ENCODE peak calls at places on chromosomes 5 and 9, in nine cellular contexts. One of them, this sample, is unnamed.

GRCh38 chr5:118076490-118076889 is 911.9 kb downstream of the DTWD2 start:
- DNase-seq in HCT116: no peak
- DNase-seq in IMR-90: no peak
- DNase-seq in endothelial cell of umbilical vein: no peak
- DNase-seq in K562: no peak
- DNase-seq in erythroblast: no peak
- DNase-seq in breast epithelium: no peak
- DNase-seq in thyroid gland: no peak
- DNase-seq in tibial nerve: no peak
- DNase-seq in this sample: no peak

GRCh38 chr9:119094086-119094485 is 275.1 kb downstream of the BRINP1 start:
- DNase-seq in endothelial cell of umbilical vein: no peak
- DNase-seq in thyroid gland: peak
- DNase-seq in breast epithelium: no peak
- DNase-seq in erythroblast: no peak
- DNase-seq in K562: no peak
- DNase-seq in tibial nerve: no peak
- DNase-seq in IMR-90: no peak
- DNase-seq in HCT116: no peak
- DNase-seq in this sample: no peak

GRCh38 chr9:109843651-109844050 is 63.7 kb downstream of the PALM2AKAP2 start:
- DNase-seq in IMR-90: no peak
- DNase-seq in tibial nerve: no peak
- DNase-seq in breast epithelium: peak
- DNase-seq in endothelial cell of umbilical vein: no peak
- DNase-seq in thyroid gland: no peak
- DNase-seq in erythroblast: no peak
- DNase-seq in K562: no peak
- DNase-seq in HCT116: no peak
- DNase-seq in this sample: no peak

GRCh38 chr5:68265822-68266395 is 50.4 kb downstream of the PIK3R1 start:
- DNase-seq in erythroblast: no peak
- DNase-seq in K562: no peak
- DNase-seq in IMR-90: peak
- DNase-seq in thyroid gland: no peak
- DNase-seq in breast epithelium: no peak
- DNase-seq in HCT116: no peak
- DNase-seq in tibial nerve: no peak
- DNase-seq in endothelial cell of umbilical vein: no peak
- DNase-seq in this sample: no peak

GRCh38 chr5:132334812-132335211 is 34.7 kb upstream of the SLC22A5 start:
- DNase-seq in tibial nerve: no peak
- DNase-seq in IMR-90: peak
- DNase-seq in K562: no peak
- DNase-seq in breast epithelium: no peak
- DNase-seq in thyroid gland: no peak
- DNase-seq in endothelial cell of umbilical vein: peak
- DNase-seq in HCT116: peak
- DNase-seq in erythroblast: no peak
- DNase-seq in this sample: peak

GRCh38 chr9:111997831-111998230 is 101.2 kb downstream of the UGCG start:
- DNase-seq in IMR-90: no peak
- DNase-seq in erythroblast: no peak
- DNase-seq in tibial nerve: no peak
- DNase-seq in breast epithelium: no peak
- DNase-seq in K562: no peak
- DNase-seq in endothelial cell of umbilical vein: no peak
- DNase-seq in HCT116: no peak
- DNase-seq in thyroid gland: no peak
- DNase-seq in this sample: no peak

GRCh38 chr5:167634432-167634831 is 657.0 kb upstream of the WWC1 start:
- DNase-seq in erythroblast: no peak
- DNase-seq in tibial nerve: no peak
- DNase-seq in K562: no peak
- DNase-seq in thyroid gland: no peak
- DNase-seq in breast epithelium: no peak
- DNase-seq in HCT116: no peak
- DNase-seq in IMR-90: peak
- DNase-seq in endothelial cell of umbilical vein: no peak
- DNase-seq in this sample: no peak

GRCh38 chr9:17613723-17614122 is 34.9 kb downstream of the SH3GL2 start:
- DNase-seq in K562: no peak
- DNase-seq in tibial nerve: no peak
- DNase-seq in HCT116: no peak
- DNase-seq in breast epithelium: no peak
- DNase-seq in endothelial cell of umbilical vein: no peak
- DNase-seq in erythroblast: no peak
- DNase-seq in IMR-90: peak
- DNase-seq in thyroid gland: no peak
- DNase-seq in this sample: no peak

GRCh38 chr9:35689601-35690446 is at the start of gene TPM2:
- DNase-seq in breast epithelium: peak
- DNase-seq in K562: no peak
- DNase-seq in endothelial cell of umbilical vein: peak
- DNase-seq in thyroid gland: peak
- DNase-seq in tibial nerve: peak
- DNase-seq in erythroblast: no peak
- DNase-seq in HCT116: peak
- DNase-seq in IMR-90: peak
- DNase-seq in this sample: peak

GRCh38 chr5:100423330-100423729 is 111.8 kb upstream of the FAM174A start:
- DNase-seq in IMR-90: no peak
- DNase-seq in K562: no peak
- DNase-seq in HCT116: no peak
- DNase-seq in thyroid gland: no peak
- DNase-seq in endothelial cell of umbilical vein: peak
- DNase-seq in tibial nerve: no peak
- DNase-seq in erythroblast: peak
- DNase-seq in breast epithelium: no peak
- DNase-seq in this sample: no peak

GRCh38 chr9:114501786-114502682 is 3.2 kb downstream of the WHRN start:
- DNase-seq in tibial nerve: no peak
- DNase-seq in IMR-90: peak
- DNase-seq in breast epithelium: no peak
- DNase-seq in endothelial cell of umbilical vein: no peak
- DNase-seq in erythroblast: no peak
- DNase-seq in thyroid gland: no peak
- DNase-seq in HCT116: no peak
- DNase-seq in K562: peak
- DNase-seq in this sample: peak

GRCh38 chr5:147223951-147224791 is 10.7 kb upstream of the STK32A start:
- DNase-seq in erythroblast: peak
- DNase-seq in IMR-90: peak
- DNase-seq in endothelial cell of umbilical vein: peak
- DNase-seq in tibial nerve: peak
- DNase-seq in breast epithelium: no peak
- DNase-seq in thyroid gland: peak
- DNase-seq in K562: peak
- DNase-seq in HCT116: peak
- DNase-seq in this sample: peak

GRCh38 chr5:55415071-55415470 is 107.3 kb downstream of the MTREX start:
- DNase-seq in HCT116: no peak
- DNase-seq in thyroid gland: no peak
- DNase-seq in endothelial cell of umbilical vein: no peak
- DNase-seq in tibial nerve: no peak
- DNase-seq in breast epithelium: no peak
- DNase-seq in K562: no peak
- DNase-seq in IMR-90: no peak
- DNase-seq in erythroblast: no peak
- DNase-seq in this sample: no peak

GRCh38 chr9:137372693-137373610 is 50.0 kb downstream of the EXD3 start:
- DNase-seq in IMR-90: no peak
- DNase-seq in thyroid gland: no peak
- DNase-seq in tibial nerve: no peak
- DNase-seq in endothelial cell of umbilical vein: no peak
- DNase-seq in HCT116: no peak
- DNase-seq in erythroblast: no peak
- DNase-seq in breast epithelium: no peak
- DNase-seq in K562: no peak
- DNase-seq in this sample: no peak

GRCh38 chr9:127505396-127506116 is 54.2 kb downstream of the LRSAM1 start:
- DNase-seq in HCT116: no peak
- DNase-seq in erythroblast: peak
- DNase-seq in IMR-90: no peak
- DNase-seq in breast epithelium: no peak
- DNase-seq in thyroid gland: no peak
- DNase-seq in tibial nerve: no peak
- DNase-seq in endothelial cell of umbilical vein: peak
- DNase-seq in K562: peak
- DNase-seq in this sample: no peak

GRCh38 chr9:76022317-76022716 is 131.8 kb downstream of the PCSK5 start:
- DNase-seq in tibial nerve: no peak
- DNase-seq in endothelial cell of umbilical vein: no peak
- DNase-seq in HCT116: no peak
- DNase-seq in erythroblast: no peak
- DNase-seq in K562: no peak
- DNase-seq in IMR-90: no peak
- DNase-seq in breast epithelium: no peak
- DNase-seq in thyroid gland: no peak
- DNase-seq in this sample: no peak

GRCh38 chr5:142156839-142157463 is 48.4 kb downstream of the NDFIP1 start:
- DNase-seq in IMR-90: no peak
- DNase-seq in K562: no peak
- DNase-seq in endothelial cell of umbilical vein: peak
- DNase-seq in thyroid gland: no peak
- DNase-seq in tibial nerve: no peak
- DNase-seq in erythroblast: no peak
- DNase-seq in breast epithelium: no peak
- DNase-seq in HCT116: no peak
- DNase-seq in this sample: no peak

DNA sequence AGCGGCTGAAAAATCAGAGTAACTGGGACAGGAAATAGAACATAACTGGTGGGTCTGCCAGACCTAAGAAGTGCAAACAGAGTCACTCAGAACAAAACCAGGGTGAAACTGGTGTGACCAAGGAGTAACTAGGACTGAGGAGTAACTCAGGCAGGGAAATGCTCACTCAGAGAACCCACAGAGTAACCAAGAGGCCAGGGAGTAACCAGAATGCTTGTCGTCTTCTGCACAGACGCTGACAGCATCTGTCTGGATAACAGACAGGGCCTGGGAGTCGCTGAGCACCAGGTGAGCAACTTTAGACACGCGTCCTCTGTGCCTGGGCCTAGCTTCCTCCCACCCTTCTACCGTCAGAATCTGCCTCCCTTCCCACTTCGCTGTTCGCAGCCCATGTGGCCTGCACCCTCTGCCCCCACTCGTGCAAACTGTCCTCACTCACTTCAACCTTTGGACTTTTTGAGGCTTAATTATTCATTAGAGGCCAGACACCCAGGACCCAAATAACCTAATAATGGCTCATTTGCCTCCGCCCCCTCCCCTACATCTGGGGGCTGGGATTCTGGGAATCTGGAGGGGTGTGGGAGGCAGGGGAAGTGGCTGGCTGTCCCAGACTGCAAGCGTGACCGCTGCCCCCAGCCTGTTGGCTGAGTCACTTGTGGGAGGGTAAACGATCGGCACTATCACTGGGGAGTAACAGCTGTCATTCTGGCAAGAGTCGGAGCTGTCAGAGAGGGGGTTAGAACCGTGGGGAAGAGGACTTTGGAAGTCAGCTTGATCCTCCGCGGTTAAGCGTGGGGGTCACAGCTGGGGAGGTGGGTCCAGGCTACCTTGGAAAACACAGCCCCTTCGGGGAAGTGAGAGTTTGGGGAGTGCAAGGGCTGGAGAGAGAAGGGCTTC is 638 bp downstream of the AQP3 start:
- DNase-seq in tibial nerve: no peak
- DNase-seq in breast epithelium: no peak
- DNase-seq in endothelial cell of umbilical vein: peak
- DNase-seq in K562: peak
- DNase-seq in thyroid gland: peak
- DNase-seq in IMR-90: peak
- DNase-seq in HCT116: no peak
- DNase-seq in erythroblast: peak
- DNase-seq in this sample: peak
- TF ChIP-seq POLR2A in tibial nerve: no peak
- TF ChIP-seq POLR2A in breast epithelium: no peak
- TF ChIP-seq POLR2A in endothelial cell of umbilical vein: no peak
- TF ChIP-seq POLR2A in K562: no peak
- TF ChIP-seq POLR2A in thyroid gland: no peak
- TF ChIP-seq POLR2A in IMR-90: no peak
- TF ChIP-seq POLR2A in HCT116: no peak
- TF ChIP-seq POLR2A in erythroblast: peak
- TF ChIP-seq POLR2A in this sample: no peak

DNA sequence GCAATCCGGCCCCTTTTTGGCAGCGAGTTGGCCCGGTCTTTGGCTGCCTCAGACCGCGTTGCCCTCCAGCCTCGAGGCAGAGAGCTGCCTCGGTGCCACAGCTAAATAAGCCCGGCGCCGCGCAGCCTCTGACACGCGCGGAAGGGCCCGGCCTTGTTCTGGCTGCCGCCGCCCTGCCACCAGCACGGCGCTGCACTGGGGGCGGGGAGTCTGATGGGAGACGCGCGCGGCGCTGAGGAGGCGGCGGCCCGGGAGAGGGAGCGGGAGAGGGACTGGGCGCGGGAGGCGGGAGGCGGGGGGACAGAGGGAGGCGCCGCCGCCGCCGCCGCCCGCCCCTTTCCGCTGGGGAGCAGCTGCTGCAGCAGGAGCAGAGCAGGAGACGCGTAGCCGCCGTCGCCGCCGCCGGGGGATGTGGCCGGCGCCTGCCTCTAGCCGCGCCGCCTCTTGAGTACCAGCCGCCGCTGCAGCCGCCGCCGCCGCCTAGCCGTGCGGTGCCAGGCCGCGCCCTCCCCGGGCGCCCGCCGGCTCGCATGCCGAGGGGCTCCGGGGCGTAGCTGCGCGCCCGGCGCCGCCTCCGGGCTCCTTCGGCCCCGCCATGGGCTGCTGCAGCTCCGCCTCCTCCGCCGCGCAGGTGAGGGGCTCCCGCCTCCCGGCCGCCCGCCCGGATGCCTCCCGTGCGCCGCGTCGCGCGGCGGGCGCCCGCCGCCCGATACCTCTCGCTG is at the start of gene SLC44A1:
- DNase-seq in K562: peak
- DNase-seq in erythroblast: peak
- DNase-seq in HCT116: peak
- DNase-seq in breast epithelium: peak
- DNase-seq in thyroid gland: peak
- DNase-seq in IMR-90: peak
- DNase-seq in endothelial cell of umbilical vein: peak
- DNase-seq in tibial nerve: peak
- DNase-seq in this sample: peak
- TF ChIP-seq POLR2A in K562: peak
- TF ChIP-seq POLR2A in erythroblast: peak
- TF ChIP-seq POLR2A in HCT116: peak
- TF ChIP-seq POLR2A in breast epithelium: no peak
- TF ChIP-seq POLR2A in thyroid gland: peak
- TF ChIP-seq POLR2A in IMR-90: no peak
- TF ChIP-seq POLR2A in endothelial cell of umbilical vein: peak
- TF ChIP-seq POLR2A in tibial nerve: peak
- TF ChIP-seq POLR2A in this sample: peak

GRCh38 chr5:177516601-177517568 is at the start of gene DDX41:
- DNase-seq in IMR-90: peak
- DNase-seq in erythroblast: peak
- DNase-seq in HCT116: peak
- DNase-seq in K562: peak
- DNase-seq in tibial nerve: peak
- DNase-seq in thyroid gland: peak
- DNase-seq in endothelial cell of umbilical vein: peak
- DNase-seq in breast epithelium: peak
- DNase-seq in this sample: peak
- TF ChIP-seq POLR2A in IMR-90: peak
- TF ChIP-seq POLR2A in erythroblast: peak
- TF ChIP-seq POLR2A in HCT116: peak
- TF ChIP-seq POLR2A in K562: peak
- TF ChIP-seq POLR2A in tibial nerve: no peak
- TF ChIP-seq POLR2A in thyroid gland: peak
- TF ChIP-seq POLR2A in endothelial cell of umbilical vein: no peak
- TF ChIP-seq POLR2A in breast epithelium: no peak
- TF ChIP-seq POLR2A in this sample: peak

GRCh38 chr9:96136992-96137665 is 164.8 kb downstream of the HSD17B3 start:
- DNase-seq in erythroblast: no peak
- DNase-seq in IMR-90: peak
- DNase-seq in endothelial cell of umbilical vein: peak
- DNase-seq in HCT116: no peak
- DNase-seq in tibial nerve: peak
- DNase-seq in K562: no peak
- DNase-seq in thyroid gland: peak
- DNase-seq in breast epithelium: no peak
- DNase-seq in this sample: peak
- TF ChIP-seq POLR2A in erythroblast: no peak
- TF ChIP-seq POLR2A in IMR-90: no peak
- TF ChIP-seq POLR2A in endothelial cell of umbilical vein: no peak
- TF ChIP-seq POLR2A in HCT116: no peak
- TF ChIP-seq POLR2A in tibial nerve: no peak
- TF ChIP-seq POLR2A in K562: no peak
- TF ChIP-seq POLR2A in thyroid gland: no peak
- TF ChIP-seq POLR2A in breast epithelium: no peak
- TF ChIP-seq POLR2A in this sample: no peak

This sample was measured in H54.